ENCODE peak calls at places on chromosome X, in five cellular contexts. N, O, U, Y and K are unnamed samples.

GRCh38 chrX:108582151-108582550 is 142.5 kb downstream of the COL4A5 start:
- DNase-seq in N (no peak), O (no peak), U (no peak), Y (no peak), K (no peak)

GRCh38 chrX:154355776-154356140 is 18.7 kb downstream of the FLNA start:
- DNase-seq in N (no peak), O (no peak), U (no peak), Y (no peak), K (no peak)

GRCh38 chrX:48508400-48509244 is at the start of gene PORCN:
- DNase-seq in N (peak), O (peak), U (peak), Y (no peak), K (peak)

GRCh38 chrX:55839480-55839879 is 121.9 kb downstream of the RRAGB start:
- DNase-seq in N (no peak), O (no peak), U (no peak), Y (no peak), K (no peak)

GRCh38 chrX:111869639-111870034 is 6.3 kb upstream of the TRPC5OS start:
- DNase-seq in N (peak), O (peak), U (no peak), Y (peak), K (peak)

GRCh38 chrX:2955281-2955680 is 26.1 kb upstream of the ARSD start:
- DNase-seq in N (no peak), O (no peak), U (no peak), Y (no peak), K (no peak)

GRCh38 chrX:107968623-107969022 is 13.5 kb downstream of the TEX13B start:
- DNase-seq in N (no peak), O (no peak), U (no peak), Y (no peak), K (no peak)

GRCh38 chrX:13750204-13750603 is 15.7 kb downstream of the OFD1 start:
- DNase-seq in N (peak), O (no peak), U (no peak), Y (peak), K (peak)

GRCh38 chrX:51496501-51497291 is at the start of gene NUDT11:
- DNase-seq in N (peak), O (peak), U (peak), Y (peak), K (peak)

GRCh38 chrX:45712067-45712466 is 511.4 kb upstream of the DIPK2B start:
- DNase-seq in N (peak), O (no peak), U (no peak), Y (peak), K (peak)

GRCh38 chrX:123859409-123859827 is 435 bp upstream of the XIAP start:
- DNase-seq in N (no peak), O (peak), U (no peak), Y (no peak), K (no peak)

GRCh38 chrX:31499120-31499519 is 427.3 kb upstream of the FTHL17 start:
- DNase-seq in N (peak), O (no peak), U (no peak), Y (peak), K (peak)

GRCh38 chrX:124699876-124700275 is 353.5 kb downstream of the SH2D1A start:
- DNase-seq in N (no peak), O (no peak), U (no peak), Y (no peak), K (no peak)

GRCh38 chrX:31320740-31321139 is 248.9 kb upstream of the FTHL17 start:
- DNase-seq in N (no peak), O (no peak), U (no peak), Y (no peak), K (no peak)

GRCh38 chrX:39238017-39238416 is 436.8 kb downstream of the MID1IP1 start:
- DNase-seq in N (peak), O (no peak), U (no peak), Y (no peak), K (no peak)

GRCh38 chrX:70046978-70047377 is 2.8 kb downstream of the AWAT2 start:
- DNase-seq in N (no peak), O (no peak), U (no peak), Y (no peak), K (no peak)

GRCh38 chrX:45505214-45505613 is 304.5 kb upstream of the DIPK2B start:
- DNase-seq in N (peak), O (no peak), U (no peak), Y (peak), K (peak)

GRCh38 chrX:68685722-68686683 is 38.5 kb downstream of the STARD8 start:
- DNase-seq in N (peak), O (peak), U (no peak), Y (peak), K (no peak)

GRCh38 chrX:150155396-150156048 is 207.6 kb upstream of the MAMLD1 start:
- DNase-seq in N (peak), O (peak), U (no peak), Y (peak), K (peak)

GRCh38 chrX:107420571-107420970 is 28.9 kb upstream of the FRMPD3 start:
- DNase-seq in N (no peak), O (no peak), U (no peak), Y (no peak), K (no peak)

GRCh38 chrX:81316163-81316562 is 114.3 kb downstream of the SH3BGRL start:
- DNase-seq in N (peak), O (no peak), U (no peak), Y (peak), K (no peak)

GRCh38 chrX:41441934-41442823 is 5.0 kb upstream of the NYX start:
- DNase-seq in N (peak), O (peak), U (peak), Y (peak), K (peak)

GRCh38 chrX:1434871-1435240 is 17.9 kb downstream of the ASMTL start:
- DNase-seq in N (no peak), O (no peak), U (no peak), Y (no peak), K (no peak)

GRCh38 chrX:24862343-24862742 is 153.4 kb downstream of the ARX start:
- DNase-seq in N (peak), O (no peak), U (no peak), Y (peak), K (no peak)

GRCh38 chrX:50456712-50457484 is 13.7 kb downstream of the DGKK start:
- DNase-seq in N (no peak), O (no peak), U (no peak), Y (no peak), K (no peak)
- TF ChIP-seq CTCF in N (no peak), O (no peak), U (no peak), Y (no peak), K (no peak)

DNA sequence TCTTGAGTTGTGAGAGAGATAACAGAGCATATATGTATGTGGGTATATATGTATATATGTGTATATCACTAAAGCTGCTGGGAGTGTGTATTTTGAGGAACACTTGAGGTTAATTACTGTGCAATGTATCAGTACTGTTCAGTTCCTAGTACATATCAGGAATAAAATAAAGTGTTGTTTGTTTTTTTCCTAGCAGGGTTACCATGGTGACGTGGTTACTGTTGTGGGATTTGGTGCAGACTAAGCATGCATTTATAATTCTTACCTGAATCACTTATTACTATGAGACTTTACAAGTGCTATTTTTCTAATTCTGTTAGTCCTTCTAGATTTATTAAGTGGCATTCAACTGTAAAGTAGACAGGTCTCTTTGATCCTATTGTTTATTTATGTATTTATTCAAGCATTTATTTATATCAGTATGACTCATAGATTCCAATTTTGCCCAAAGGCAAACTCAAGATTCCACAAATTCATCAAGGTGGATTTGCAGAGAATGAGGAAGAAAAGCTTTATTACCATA is 26.9 kb upstream of the BEX4 start:
- DNase-seq in N (peak), O (no peak), U (no peak), Y (peak), K (peak)
- TF ChIP-seq CTCF in N (no peak), O (no peak), U (no peak), Y (no peak), K (no peak)

DNA sequence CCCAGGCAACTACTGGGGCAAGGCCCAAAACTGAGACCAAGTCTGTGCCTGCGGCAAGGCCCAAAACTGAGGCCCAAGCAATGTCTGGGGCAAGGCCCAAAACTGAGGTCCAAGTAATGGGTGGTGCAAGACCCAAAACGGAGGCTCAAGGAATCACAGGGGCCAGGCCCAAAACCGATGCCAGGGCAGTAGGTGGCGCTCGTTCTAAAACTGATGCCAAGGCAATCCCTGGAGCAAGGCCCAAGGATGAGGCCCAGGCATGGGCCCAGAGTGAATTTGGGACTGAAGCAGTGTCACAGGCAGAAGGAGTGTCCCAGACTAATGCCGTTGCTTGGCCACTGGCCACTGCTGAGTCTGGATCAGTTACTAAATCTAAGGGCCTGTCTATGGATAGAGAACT is 2.7 kb downstream of the GPRASP2 start:
- DNase-seq in N (no peak), O (no peak), U (no peak), Y (no peak), K (no peak)
- TF ChIP-seq CTCF in N (no peak), O (no peak), U (no peak), Y (no peak), K (peak)

DNA sequence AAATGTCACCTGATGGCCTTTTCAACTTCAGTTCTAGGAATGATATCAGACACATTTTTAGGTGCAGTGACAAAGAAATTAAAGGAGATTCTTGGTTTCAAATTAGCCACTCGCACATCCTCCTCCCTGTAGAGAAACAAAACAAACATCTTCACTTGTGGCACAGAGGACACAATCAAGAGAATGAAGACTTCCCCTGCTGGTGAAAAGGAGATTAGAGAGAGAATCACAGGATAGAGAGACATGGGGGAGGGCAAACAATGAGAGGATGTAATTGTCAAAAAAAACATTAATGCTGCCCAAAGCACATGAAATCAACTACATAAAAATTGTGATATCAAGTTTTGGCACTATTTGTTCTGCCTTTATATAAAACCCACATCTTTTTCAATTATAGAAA is 34.5 kb downstream of the ACE2 start:
- DNase-seq in N (no peak), O (no peak), U (no peak), Y (no peak), K (no peak)
- TF ChIP-seq CTCF in N (peak), O (no peak), U (no peak), Y (no peak), K (no peak)

DNA sequence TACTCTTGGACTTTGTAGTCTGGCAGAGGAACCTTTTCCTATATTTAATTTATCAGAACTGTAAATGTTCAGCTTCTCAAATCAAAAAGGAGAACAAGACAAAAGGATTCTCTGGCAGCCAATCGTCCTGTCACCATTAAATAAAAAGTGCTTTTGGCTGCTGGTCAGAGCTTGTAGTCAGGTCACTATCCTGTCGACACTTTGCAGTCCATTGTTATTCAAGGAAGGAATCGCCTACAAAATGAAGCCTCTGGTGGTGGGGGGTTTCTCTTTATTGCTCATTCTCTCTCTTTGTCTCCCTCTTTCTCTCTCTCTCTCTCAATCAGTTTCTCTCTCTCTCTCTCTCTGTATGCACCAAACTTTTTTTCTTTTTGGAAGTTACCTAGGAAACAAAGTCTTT is 17.6 kb upstream of the SCML1 start:
- DNase-seq in N (no peak), O (no peak), U (no peak), Y (no peak), K (no peak)
- TF ChIP-seq CTCF in N (no peak), O (no peak), U (no peak), Y (no peak), K (no peak)

GRCh38 chrX:57643698-57644097 is 36.4 kb downstream of the NLRP2B start:
- DNase-seq in N (no peak), O (no peak), U (no peak), Y (no peak), K (no peak)
- TF ChIP-seq CTCF in N (no peak), O (no peak), U (no peak), Y (no peak), K (no peak)

DNA sequence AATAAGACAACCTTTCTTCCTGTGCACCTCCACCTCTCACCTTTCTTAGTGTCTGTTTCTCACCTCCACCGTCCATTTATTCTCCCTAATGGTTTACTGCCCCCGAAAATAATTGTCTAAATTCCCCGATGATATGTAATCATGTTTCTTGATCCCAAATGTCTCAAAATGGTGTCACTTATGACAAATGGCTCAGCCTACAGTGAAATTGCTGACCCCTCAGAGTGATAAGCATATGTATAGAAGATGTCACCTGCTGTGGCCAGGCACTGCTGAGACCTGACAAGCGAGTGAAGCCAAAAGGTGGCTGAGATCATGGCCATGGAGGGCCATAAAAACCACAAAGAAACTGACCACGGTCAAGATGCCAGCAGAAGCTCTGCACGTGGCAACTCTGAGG is 35.7 kb downstream of the MSL3 start:
- DNase-seq in N (no peak), O (no peak), U (no peak), Y (no peak), K (no peak)
- TF ChIP-seq CTCF in N (no peak), O (no peak), U (no peak), Y (no peak), K (no peak)

GRCh38 chrX:10076765-10077164 is 80.0 kb upstream of the CLCN4 start:
- DNase-seq in N (no peak), O (no peak), U (no peak), Y (no peak), K (no peak)

GRCh38 chrX:10074241-10074941 is 82.4 kb upstream of the CLCN4 start:
- DNase-seq in N (no peak), O (no peak), U (no peak), Y (no peak), K (no peak)

GRCh38 chrX:10070714-10071436 is 85.9 kb upstream of the CLCN4 start:
- DNase-seq in N (no peak), O (no peak), U (no peak), Y (no peak), K (no peak)

GRCh38 chrX:10071451-10072163 is 85.2 kb upstream of the CLCN4 start:
- DNase-seq in N (no peak), O (no peak), U (no peak), Y (no peak), K (no peak)

GRCh38 chrX:10072786-10073568 is 83.8 kb upstream of the CLCN4 start:
- DNase-seq in N (no peak), O (no peak), U (no peak), Y (no peak), K (no peak)
- TF ChIP-seq CTCF in N (no peak), O (no peak), U (no peak), Y (no peak), K (no peak)